ENCODE peak calls at places on chromosomes 7 and 10, in nine cellular contexts. E, G, U, D, Z, X, B, I and T are unnamed samples.

GRCh38 chr7:142376356-142376997 is 118.6 kb upstream of the PRSS58 start:
- DNase-seq in E (no peak), G (no peak), U (no peak), D (no peak), Z (peak), X (no peak), B (no peak), I (no peak), T (no peak)

GRCh38 chr7:37371755-37372154 is 76.9 kb downstream of the ELMO1 start:
- DNase-seq in E (no peak), G (no peak), U (no peak), D (no peak), Z (no peak), X (no peak), B (no peak), I (no peak), T (no peak)

GRCh38 chr7:140911746-140912145 is 13.0 kb downstream of the BRAF start:
- DNase-seq in E (no peak), G (no peak), U (no peak), D (no peak), Z (no peak), X (no peak), B (no peak), I (no peak), T (no peak)

GRCh38 chr10:81866753-81867152 is 8.2 kb upstream of the NRG3 start:
- DNase-seq in E (no peak), G (no peak), U (no peak), D (no peak), Z (no peak), X (no peak), B (no peak), I (no peak), T (no peak)

GRCh38 chr10:8041284-8042031 is 13.0 kb upstream of the GATA3 start:
- DNase-seq in E (no peak), G (no peak), U (no peak), D (no peak), Z (no peak), X (no peak), B (no peak), I (no peak), T (no peak)

GRCh38 chr7:14839307-14839706 is 63.2 kb downstream of the DGKB start:
- DNase-seq in E (no peak), G (no peak), U (no peak), D (no peak), Z (no peak), X (no peak), B (no peak), I (no peak), T (no peak)

GRCh38 chr10:63866747-63867140 is 345.5 kb downstream of the REEP3 start:
- DNase-seq in E (peak), G (no peak), U (no peak), D (peak), Z (peak), X (no peak), B (no peak), I (no peak), T (no peak)

GRCh38 chr10:121497513-121497912 is 100.7 kb downstream of the FGFR2 start:
- DNase-seq in E (no peak), G (no peak), U (no peak), D (peak), Z (no peak), X (no peak), B (no peak), I (no peak), T (no peak)

GRCh38 chr10:4533626-4534025 is 292.4 kb upstream of the AKR1E2 start:
- DNase-seq in E (peak), G (no peak), U (no peak), D (no peak), Z (no peak), X (no peak), B (no peak), I (no peak), T (no peak)

GRCh38 chr10:120713573-120713972 is 137.6 kb upstream of the WDR11 start:
- DNase-seq in E (no peak), G (no peak), U (no peak), D (no peak), Z (no peak), X (no peak), B (no peak), I (no peak), T (no peak)

GRCh38 chr10:114336823-114337509 is 67.3 kb downstream of the AFAP1L2 start:
- DNase-seq in E (no peak), G (no peak), U (no peak), D (no peak), Z (no peak), X (no peak), B (no peak), I (no peak), T (no peak)

GRCh38 chr7:35735396-35735795 is 40.5 kb upstream of the HERPUD2 start:
- DNase-seq in E (no peak), G (no peak), U (no peak), D (no peak), Z (no peak), X (no peak), B (no peak), I (no peak), T (no peak)

GRCh38 chr7:16589895-16590294 is 55.7 kb downstream of the ANKMY2 start:
- DNase-seq in E (no peak), G (no peak), U (no peak), D (no peak), Z (peak), X (no peak), B (no peak), I (no peak), T (no peak)

GRCh38 chr7:120838281-120838682 is 19.7 kb downstream of the TSPAN12 start:
- DNase-seq in E (no peak), G (no peak), U (no peak), D (no peak), Z (no peak), X (no peak), B (no peak), I (no peak), T (no peak)

GRCh38 chr7:37987732-37988131 is 67.3 kb downstream of the EPDR1 start:
- DNase-seq in E (no peak), G (no peak), U (no peak), D (no peak), Z (no peak), X (no peak), B (no peak), I (no peak), T (no peak)

GRCh38 chr10:125248489-125248888 is 88.1 kb upstream of the CTBP2 start:
- DNase-seq in E (no peak), G (no peak), U (no peak), D (no peak), Z (no peak), X (no peak), B (no peak), I (no peak), T (no peak)

GRCh38 chr7:54330216-54330800 is 211.9 kb upstream of the VSTM2A start:
- DNase-seq in E (no peak), G (no peak), U (peak), D (no peak), Z (no peak), X (no peak), B (no peak), I (no peak), T (no peak)

GRCh38 chr10:107545717-107546116 is 381.2 kb upstream of the SORCS1 start:
- DNase-seq in E (no peak), G (no peak), U (no peak), D (no peak), Z (no peak), X (no peak), B (no peak), I (no peak), T (no peak)

GRCh38 chr7:151379193-151379520 is 30.7 kb downstream of the WDR86 start:
- DNase-seq in E (no peak), G (no peak), U (no peak), D (no peak), Z (no peak), X (peak), B (no peak), I (no peak), T (no peak)

GRCh38 chr10:43377393-43377883 is 6.0 kb downstream of the FXYD4 start:
- DNase-seq in E (no peak), G (no peak), U (no peak), D (no peak), Z (no peak), X (peak), B (no peak), I (no peak), T (no peak)

GRCh38 chr10:21516270-21517131 is 9.0 kb downstream of the SKIDA1 start:
- DNase-seq in E (peak), G (no peak), U (peak), D (peak), Z (peak), X (peak), B (peak), I (peak), T (no peak)

GRCh38 chr10:91042069-91042468 is 121.2 kb upstream of the ANKRD1 start:
- DNase-seq in E (peak), G (no peak), U (no peak), D (peak), Z (no peak), X (no peak), B (no peak), I (no peak), T (no peak)

GRCh38 chr7:35485436-35485835 is 209.5 kb downstream of the HERPUD2 start:
- DNase-seq in E (no peak), G (no peak), U (no peak), D (no peak), Z (no peak), X (no peak), B (no peak), I (no peak), T (no peak)

GRCh38 chr10:21396889-21397288 is 128.6 kb downstream of the SKIDA1 start:
- DNase-seq in E (no peak), G (no peak), U (no peak), D (no peak), Z (no peak), X (no peak), B (no peak), I (no peak), T (no peak)

GRCh38 chr10:113304726-113305125 is 248.1 kb upstream of the HABP2 start:
- DNase-seq in E (no peak), G (no peak), U (no peak), D (no peak), Z (peak), X (no peak), B (no peak), I (no peak), T (no peak)

GRCh38 chr7:87628780-87629569 is 777 bp downstream of the RUNDC3B start:
- DNase-seq in E (no peak), G (peak), U (peak), D (peak), Z (no peak), X (peak), B (no peak), I (peak), T (peak)

GRCh38 chr10:13758302-13758701 is 171.5 kb downstream of the PRPF18 start:
- DNase-seq in E (peak), G (no peak), U (no peak), D (peak), Z (peak), X (no peak), B (no peak), I (no peak), T (no peak)

GRCh38 chr7:131235489-131236317 is 92.0 kb upstream of the MKLN1 start:
- DNase-seq in E (peak), G (peak), U (no peak), D (no peak), Z (peak), X (no peak), B (peak), I (no peak), T (peak)

GRCh38 chr7:15555385-15555859 is 6.4 kb downstream of the AGMO start:
- DNase-seq in E (peak), G (no peak), U (no peak), D (no peak), Z (peak), X (no peak), B (no peak), I (no peak), T (no peak)

GRCh38 chr10:31437959-31438358 is 118.9 kb downstream of the ZEB1 start:
- DNase-seq in E (no peak), G (no peak), U (no peak), D (no peak), Z (no peak), X (no peak), B (no peak), I (no peak), T (no peak)

GRCh38 chr7:47516985-47517590 is 64.8 kb downstream of the TNS3 start:
- DNase-seq in E (peak), G (no peak), U (no peak), D (no peak), Z (no peak), X (no peak), B (no peak), I (no peak), T (no peak)

GRCh38 chr7:134315679-134316538 is 821 bp downstream of the SLC35B4 start:
- DNase-seq in E (peak), G (no peak), U (no peak), D (no peak), Z (peak), X (no peak), B (no peak), I (no peak), T (no peak)